ENCODE peak calls at places on chromosomes 2 and 18, in nine cellular contexts. G is CD8-positive, alpha-beta T cell; J is suprapubic skin; K is K562; P is adrenal gland; X is hepatocyte; S is heart right ventricle; I is heart left ventricle; L is body of pancreas. R is an unnamed sample.

GRCh38 chr2:195734395-195734794 is 77.4 kb downstream of the SLC39A10 start:
- DNase-seq in G (no peak), J (no peak), K (no peak), P (no peak), X (no peak), S (no peak), I (no peak), L (no peak), R (no peak)

GRCh38 chr2:151053661-151053990 is 208.0 kb downstream of the RBM43 start:
- DNase-seq in G (no peak), J (no peak), K (no peak), P (no peak), X (no peak), S (no peak), I (no peak), L (no peak), R (no peak)

GRCh38 chr18:27627927-27628326 is 442.8 kb upstream of the CHST9 start:
- DNase-seq in G (no peak), J (no peak), K (no peak), P (no peak), X (no peak), S (no peak), I (no peak), L (no peak), R (no peak)

GRCh38 chr2:121087117-121087516 is 197.9 kb downstream of the TFCP2L1 start:
- DNase-seq in G (no peak), J (no peak), K (no peak), P (no peak), X (no peak), S (no peak), I (no peak), L (no peak), R (no peak)

GRCh38 chr2:287471-287885 is 413 bp downstream of the ALKAL2 start:
- DNase-seq in G (no peak), J (no peak), K (no peak), P (peak; percentile 50), X (peak; percentile 59), S (peak; percentile 16), I (no peak), L (no peak), R (no peak)

GRCh38 chr2:233323851-233324250 is 16.2 kb downstream of the SAG start:
- DNase-seq in G (no peak), J (no peak), K (no peak), P (no peak), X (no peak), S (no peak), I (no peak), L (no peak), R (no peak)

GRCh38 chr18:3624818-3625716 is 175.1 kb downstream of the TGIF1 start:
- DNase-seq in G (no peak), J (peak; percentile 72), K (peak; percentile 59), P (peak; percentile 64), X (peak; percentile 76), S (no peak), I (no peak), L (peak; percentile 42), R (no peak)

GRCh38 chr2:62589691-62590356 is 83.8 kb upstream of the TMEM17 start:
- DNase-seq in G (no peak), J (no peak), K (no peak), P (no peak), X (no peak), S (no peak), I (no peak), L (no peak), R (no peak)

GRCh38 chr2:202038471-202039277 is 5.0 kb downstream of the FZD7 start:
- DNase-seq in G (no peak), J (no peak), K (peak; percentile 31), P (no peak), X (peak; percentile 60), S (peak; percentile 23), I (peak; percentile 63), L (no peak), R (no peak)

GRCh38 chr2:60118061-60118460 is 435.4 kb downstream of the BCL11A start:
- DNase-seq in G (no peak), J (no peak), K (no peak), P (no peak), X (no peak), S (no peak), I (no peak), L (peak; percentile 39), R (no peak)

GRCh38 chr2:174841931-174842330 is 77.7 kb upstream of the CHRNA1 start:
- DNase-seq in G (no peak), J (no peak), K (no peak), P (no peak), X (no peak), S (no peak), I (no peak), L (no peak), R (no peak)

GRCh38 chr2:209307161-209308001 is 116.5 kb upstream of the MAP2 start:
- DNase-seq in G (no peak), J (no peak), K (no peak), P (no peak), X (no peak), S (no peak), I (no peak), L (no peak), R (no peak)

DNA sequence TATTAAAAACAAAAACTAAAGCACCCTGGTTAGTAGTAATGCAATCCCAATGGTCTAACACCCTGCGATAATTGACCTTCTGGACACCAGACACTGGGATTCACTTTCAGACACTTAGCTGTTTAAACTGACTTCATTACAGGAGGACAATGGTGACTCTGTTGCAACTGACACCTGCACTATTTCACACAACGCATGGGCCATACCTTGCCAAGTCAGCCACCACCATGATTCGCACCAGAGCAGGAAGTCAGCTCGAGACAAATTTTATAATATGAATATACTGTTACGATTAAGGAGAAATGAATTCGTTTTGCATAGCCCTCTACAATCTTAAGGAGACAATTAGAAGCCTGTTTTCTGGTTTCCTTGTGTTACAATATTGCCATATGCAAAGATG is 150.7 kb downstream of the MEIS1 start:
- DNase-seq in G (no peak), J (no peak), K (no peak), P (no peak), X (no peak), S (no peak), I (no peak), L (peak; percentile 80), R (no peak)
- H3K27me3 ChIP-seq in G (peaks cover 15% of the 10 kb centered on the region), J (peaks cover 45% of the 10 kb centered on the region), K (peaks cover 17% of the 10 kb centered on the region), P (no peaks in the 10 kb centered on the region), X (peaks cover 47% of the 10 kb centered on the region), S (peaks cover 10% of the 10 kb centered on the region), I (peaks cover 74% of the 10 kb centered on the region), L (no peaks in the 10 kb centered on the region), R (no peaks in the 10 kb centered on the region)

GRCh38 chr2:198697218-198697617 is 760.5 kb downstream of the SATB2 start:
- DNase-seq in G (no peak), J (no peak), K (no peak), P (no peak), X (peak; percentile 28), S (no peak), I (no peak), L (no peak), R (no peak)

GRCh38 chr2:198700330-198700729 is 757.4 kb downstream of the SATB2 start:
- DNase-seq in G (no peak), J (no peak), K (no peak), P (no peak), X (no peak), S (no peak), I (no peak), L (no peak), R (no peak)

GRCh38 chr2:198695879-198696278 is 761.9 kb downstream of the SATB2 start:
- DNase-seq in G (no peak), J (no peak), K (no peak), P (no peak), X (no peak), S (no peak), I (no peak), L (no peak), R (no peak)

GRCh38 chr2:198697794-198698193 is 759.9 kb downstream of the SATB2 start:
- DNase-seq in G (no peak), J (no peak), K (no peak), P (no peak), X (no peak), S (no peak), I (no peak), L (no peak), R (no peak)

DNA sequence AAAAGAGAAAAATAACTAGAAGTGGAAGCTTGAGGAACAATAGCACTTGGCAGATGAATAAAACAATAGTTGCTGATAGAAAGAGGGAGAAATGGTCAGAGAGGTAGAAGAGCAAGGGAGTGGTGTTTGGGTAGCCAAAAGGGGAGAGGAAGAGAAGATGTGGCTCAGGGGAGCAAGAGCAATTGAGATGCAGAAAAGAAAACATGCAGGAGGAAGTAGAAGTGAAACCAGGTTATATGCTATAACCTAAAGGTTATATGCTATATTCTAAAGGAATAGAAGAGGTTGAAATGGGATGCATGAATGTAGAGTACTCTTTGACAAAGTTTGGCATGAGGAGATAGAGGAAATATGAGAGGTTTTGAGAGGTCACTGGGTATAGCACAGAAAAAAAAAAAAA is 759.5 kb downstream of the SATB2 start:
- DNase-seq in G (no peak), J (no peak), K (no peak), P (no peak), X (no peak), S (no peak), I (no peak), L (no peak), R (no peak)
- TF ChIP-seq CTCF in G (no peak), J (no peak), K (no peak), P (no peak), X (no peak), S (no peak), I (no peak), L (no peak), R (no peak)

GRCh38 chr2:84899181-84899580 is 6.3 kb upstream of the TMSB10 start:
- DNase-seq in G (no peak), J (no peak), K (no peak), P (no peak), X (no peak), S (no peak), I (no peak), L (no peak), R (no peak)

GRCh38 chr2:84891355-84892010 is 10.6 kb upstream of the TRABD2A start:
- DNase-seq in G (no peak), J (no peak), K (no peak), P (no peak), X (no peak), S (no peak), I (no peak), L (no peak), R (no peak)

GRCh38 chr2:84894131-84894586 is 11.3 kb upstream of the TMSB10 start:
- DNase-seq in G (no peak), J (no peak), K (no peak), P (no peak), X (no peak), S (no peak), I (no peak), L (no peak), R (no peak)

GRCh38 chr2:84897773-84898172 is 7.7 kb upstream of the TMSB10 start:
- DNase-seq in G (no peak), J (no peak), K (no peak), P (no peak), X (no peak), S (no peak), I (no peak), L (no peak), R (no peak)

GRCh38 chr2:84894758-84895520 is 10.5 kb upstream of the TMSB10 start:
- DNase-seq in G (peak; percentile 61), J (no peak), K (no peak), P (no peak), X (no peak), S (no peak), I (no peak), L (no peak), R (no peak)
- H3K4me3 ChIP-seq in G (peak overlapping the region; percentile 18), J (no peak overlapping the region), K (no peak overlapping the region), P (no peak overlapping the region), X (no peak overlapping the region), S (no peak overlapping the region), I (no peak overlapping the region), L (no peak overlapping the region), R (no peak overlapping the region)

GRCh38 chr2:222214885-222215284 is 83.9 kb downstream of the PAX3 start:
- DNase-seq in G (no peak), J (no peak), K (no peak), P (no peak), X (no peak), S (no peak), I (no peak), L (no peak), R (no peak)
- H3K27me3 ChIP-seq in G (no peaks in the 10 kb centered on the region), J (peaks cover 16% of the 10 kb centered on the region), K (no peaks in the 10 kb centered on the region), P (no peaks in the 10 kb centered on the region), X (peaks cover 54% of the 10 kb centered on the region), S (no peaks in the 10 kb centered on the region), I (peaks cover 42% of the 10 kb centered on the region), L (no peaks in the 10 kb centered on the region), R (no peaks in the 10 kb centered on the region)